ENCODE peak calls at places on chromosomes 16 and 17, in five cellular contexts. J is ascending aorta, R is IMR-90, S is stomach, Z is PC-9. F is an unnamed sample.

GRCh38 chr16:85137323-85138072 is 25.2 kb upstream of the CIBAR2 start:
- DNase-seq in J (peak), R (peak), S (peak), Z (peak), F (peak)

GRCh38 chr17:3845361-3845753 is 689 bp downstream of the NCBP3 start:
- DNase-seq in J (no peak), R (no peak), S (no peak), Z (peak), F (no peak)

GRCh38 chr17:35605753-35606152 is 18.6 kb downstream of the AP2B1 start:
- DNase-seq in J (no peak), R (peak), S (no peak), Z (no peak), F (no peak)

GRCh38 chr17:11580677-11581076 is 17.6 kb upstream of the DNAH9 start:
- DNase-seq in J (no peak), R (no peak), S (no peak), Z (no peak), F (no peak)

GRCh38 chr17:50585893-50586292 is 25.4 kb downstream of the CACNA1G start:
- DNase-seq in J (no peak), R (no peak), S (no peak), Z (no peak), F (no peak)

GRCh38 chr17:35089846-35090193 is 26.3 kb upstream of the RFFL start:
- DNase-seq in J (no peak), R (peak), S (no peak), Z (no peak), F (peak)

GRCh38 chr17:19724501-19725420 is 8.4 kb upstream of the SLC47A2 start:
- DNase-seq in J (peak), R (no peak), S (peak), Z (peak), F (peak)

GRCh38 chr17:34542700-34543336 is 36.6 kb upstream of the TMEM132E start:
- DNase-seq in J (no peak), R (no peak), S (peak), Z (peak), F (peak)

GRCh38 chr17:66715745-66716156 is 119.2 kb upstream of the CACNG5 start:
- DNase-seq in J (no peak), R (peak), S (no peak), Z (peak), F (peak)

GRCh38 chr16:27369806-27370205 is 32.2 kb upstream of the IL21R start:
- DNase-seq in J (no peak), R (peak), S (no peak), Z (no peak), F (no peak)

GRCh38 chr16:17474037-17474436 is 3.3 kb upstream of the XYLT1 start:
- DNase-seq in J (no peak), R (no peak), S (no peak), Z (no peak), F (no peak)

GRCh38 chr16:28110074-28110473 is 46.6 kb upstream of the GSG1L start:
- DNase-seq in J (no peak), R (peak), S (peak), Z (no peak), F (no peak)

GRCh38 chr17:31319253-31319661 is 2.2 kb downstream of the EVI2A start:
- DNase-seq in J (no peak), R (no peak), S (no peak), Z (no peak), F (no peak)

GRCh38 chr17:8611135-8611534 is 19.4 kb downstream of the MYH10 start:
- DNase-seq in J (no peak), R (no peak), S (no peak), Z (no peak), F (no peak)

GRCh38 chr17:64036198-64036922 is 15.9 kb upstream of the ICAM2 start:
- DNase-seq in J (no peak), R (no peak), S (no peak), Z (no peak), F (no peak)

GRCh38 chr17:38870259-38871165 is 654 bp downstream of the LASP1 start:
- DNase-seq in J (no peak), R (peak), S (peak), Z (peak), F (peak)

GRCh38 chr17:34872640-34873039 is 88.6 kb downstream of the CCT6B start:
- DNase-seq in J (no peak), R (no peak), S (no peak), Z (no peak), F (no peak)

GRCh38 chr17:3894927-3895343 is 2.1 kb upstream of the CAMKK1 start:
- DNase-seq in J (no peak), R (peak), S (peak), Z (peak), F (no peak)

GRCh38 chr17:28147026-28147425 is 104.5 kb downstream of the NLK start:
- DNase-seq in J (no peak), R (peak), S (no peak), Z (no peak), F (no peak)

DNA sequence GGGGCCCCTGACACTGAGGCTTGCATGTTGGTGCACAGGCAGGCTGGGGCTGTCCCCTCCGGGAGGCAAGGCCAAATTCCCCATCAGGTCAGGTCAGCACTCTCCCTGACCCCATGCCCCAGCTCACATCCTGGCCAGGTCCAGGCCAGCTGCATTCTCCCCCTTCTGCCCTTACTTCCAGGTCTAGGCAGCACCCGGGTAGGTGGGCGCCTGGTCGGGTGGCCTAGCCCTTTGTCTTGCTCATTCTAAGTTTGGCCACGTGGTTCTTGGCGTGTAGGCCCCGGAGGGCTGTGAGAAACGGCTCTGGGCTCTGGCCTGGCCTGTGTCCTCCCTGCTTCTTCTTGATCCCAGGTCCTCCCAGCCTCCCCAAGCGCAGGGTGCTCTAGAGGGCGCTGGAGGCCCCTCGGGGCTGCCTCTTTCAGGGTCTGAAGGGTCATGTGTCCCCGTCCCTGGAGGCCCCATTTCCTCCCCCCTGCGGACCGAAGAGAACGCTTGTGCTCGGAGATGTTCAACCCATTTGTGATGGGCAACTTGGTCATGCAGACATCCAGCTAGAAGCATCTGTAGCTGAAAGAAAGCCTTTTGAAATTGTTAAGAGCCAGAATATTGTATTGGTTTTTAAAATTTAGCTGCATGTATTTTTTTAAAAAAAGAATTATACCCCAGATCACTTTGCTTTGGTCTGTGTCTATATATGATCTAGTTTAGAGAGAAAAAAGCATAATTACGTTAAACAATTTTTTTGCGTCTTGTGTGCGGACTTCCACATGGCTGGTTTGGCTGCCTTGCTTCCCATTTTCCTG is 6.7 kb downstream of the BAHCC1 start:
- DNase-seq in J (no peak), R (no peak), S (no peak), Z (no peak), F (no peak)
- TF ChIP-seq CTCF in J (no peak), R (peak), S (peak), Z (peak), F (no peak)

DNA sequence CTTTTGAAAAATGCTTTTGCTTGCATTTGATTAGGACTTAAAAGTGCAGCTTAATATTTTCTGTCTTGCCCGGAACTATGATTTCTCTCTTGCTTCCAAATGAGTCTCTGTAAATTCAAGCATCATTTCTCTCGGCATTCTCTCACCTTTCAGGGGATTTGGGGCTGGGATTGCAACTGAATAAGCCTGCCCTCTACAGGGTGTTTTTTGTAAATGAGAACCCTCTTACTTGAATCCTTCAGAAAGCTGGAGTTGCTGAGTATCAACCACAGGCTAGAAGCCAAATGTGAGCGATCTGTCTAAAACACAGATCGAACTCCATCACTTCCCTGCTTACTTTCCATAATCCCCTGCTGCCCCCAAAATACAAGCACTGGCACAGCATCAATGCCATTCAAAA is 234.6 kb downstream of the TMEM114 start:
- DNase-seq in J (no peak), R (no peak), S (no peak), Z (no peak), F (no peak)
- TF ChIP-seq CTCF in J (no peak), R (no peak), S (no peak), Z (no peak), F (no peak)

GRCh38 chr17:21078056-21078825 is 35.4 kb upstream of the USP22 start:
- DNase-seq in J (no peak), R (no peak), S (no peak), Z (no peak), F (no peak)
- TF ChIP-seq CTCF in J (no peak), R (no peak), S (no peak), Z (no peak), F (no peak)

DNA sequence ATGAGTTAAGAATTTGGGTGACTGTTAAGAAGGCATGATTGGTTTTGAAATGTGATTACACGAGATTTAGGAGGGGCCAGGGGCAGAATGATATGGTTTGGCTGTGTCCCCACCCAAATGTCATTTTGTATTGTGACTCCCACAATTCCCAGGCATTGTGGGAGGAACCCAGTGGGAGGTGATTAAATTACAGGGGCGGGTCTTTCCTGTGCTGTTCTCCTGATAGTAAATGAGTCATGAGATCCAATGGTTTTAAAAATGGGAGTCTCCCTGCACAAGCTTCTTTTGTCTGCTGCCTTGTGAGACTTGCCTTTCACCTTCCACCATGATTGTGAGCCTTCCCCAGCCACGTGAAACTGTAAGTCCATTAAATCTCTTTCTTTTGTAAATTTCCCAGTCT is 34.6 kb downstream of the TMEM100 start:
- DNase-seq in J (no peak), R (no peak), S (no peak), Z (no peak), F (no peak)
- TF ChIP-seq CTCF in J (no peak), R (no peak), S (no peak), Z (no peak), F (no peak)

DNA sequence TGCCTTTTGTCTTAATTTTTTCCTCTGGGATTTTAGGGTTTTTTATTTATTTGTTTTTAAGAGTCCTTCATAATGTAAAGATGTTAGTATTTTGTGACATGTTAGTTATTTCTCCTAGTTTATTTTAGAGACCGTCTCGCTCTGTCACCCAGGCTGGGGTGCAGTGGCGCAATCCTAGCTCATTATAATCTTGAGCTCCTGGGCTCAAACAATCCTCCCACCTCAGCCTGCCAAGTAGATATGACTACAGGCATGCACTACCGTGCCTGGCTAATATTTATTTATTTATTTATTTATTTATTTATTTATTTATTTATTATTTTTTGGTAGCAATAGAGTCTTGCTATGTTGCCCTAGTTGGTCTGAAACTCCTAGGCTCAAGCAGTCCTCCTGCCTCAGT is 37.4 kb upstream of the ARHGAP17 start:
- DNase-seq in J (no peak), R (no peak), S (peak), Z (no peak), F (no peak)
- TF ChIP-seq CTCF in J (no peak), R (no peak), S (no peak), Z (no peak), F (no peak)

DNA sequence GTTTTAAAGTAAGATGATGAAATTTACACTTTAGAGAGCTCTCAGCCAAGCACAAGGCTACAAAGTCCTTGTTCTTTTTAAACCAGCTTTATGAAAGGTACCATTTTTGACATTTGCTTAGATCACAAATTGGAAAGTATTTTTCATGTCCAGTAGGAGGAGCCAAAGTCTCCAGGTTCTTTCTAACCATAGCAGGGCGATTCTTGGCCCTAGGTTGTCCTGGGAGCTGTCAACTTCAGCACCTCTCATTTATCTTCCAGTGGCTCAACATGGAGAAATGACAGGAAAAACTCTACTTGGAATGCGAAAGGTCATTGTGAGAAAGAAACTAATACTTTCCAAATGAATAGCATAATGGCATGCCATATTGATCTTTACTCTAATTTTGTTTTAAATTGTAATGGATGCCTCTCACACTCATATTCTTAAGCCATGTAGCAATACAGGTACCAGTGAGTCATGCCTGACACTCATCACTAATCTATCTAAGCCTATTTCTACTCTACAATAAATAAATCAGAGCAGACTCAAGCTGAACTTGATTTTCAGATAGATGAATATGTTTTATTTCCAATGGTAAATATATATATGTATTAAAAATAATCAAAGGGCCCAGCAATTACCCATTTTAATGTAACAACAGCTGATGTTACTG is 919.1 kb upstream of the EEF2KMT start:
- DNase-seq in J (no peak), R (no peak), S (no peak), Z (no peak), F (peak)
- TF ChIP-seq CTCF in J (no peak), R (no peak), S (no peak), Z (peak), F (peak)

GRCh38 chr17:42459256-42459982 is 741 bp downstream of the ATP6V0A1 start:
- DNase-seq in J (no peak), R (peak), S (peak), Z (peak), F (peak)
- TF ChIP-seq CTCF in J (no peak), R (peak), S (peak), Z (peak), F (no peak)

DNA sequence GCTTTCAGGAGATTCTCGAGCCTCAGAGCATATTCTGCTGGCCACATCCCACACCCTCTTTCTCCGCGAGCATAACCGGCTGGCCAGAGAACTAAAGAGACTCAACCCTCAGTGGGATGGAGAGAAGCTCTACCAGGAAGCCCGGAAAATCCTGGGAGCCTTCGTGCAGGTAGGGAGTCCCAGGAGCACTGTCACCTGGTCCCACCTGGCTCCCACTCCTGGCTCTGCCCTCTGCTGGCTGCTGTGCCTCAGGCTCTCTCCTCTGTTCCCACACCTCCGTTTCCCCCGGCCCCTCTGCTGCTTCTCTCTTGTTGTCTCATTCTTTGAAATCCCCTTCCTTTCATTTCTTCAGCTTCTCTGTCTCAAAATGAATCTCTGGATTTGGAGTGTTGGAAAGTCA is 16.4 kb downstream of the LPO start:
- DNase-seq in J (no peak), R (no peak), S (no peak), Z (no peak), F (peak)
- TF ChIP-seq CTCF in J (no peak), R (no peak), S (no peak), Z (no peak), F (no peak)